ENCODE peak calls at places on chromosomes 6 and 20, in ten cellular contexts. J, E, U, W, T, F, L, Z, S and B are unnamed samples.
A peak's percentile ranks its signal among the peaks of the same experiment; 100 is the strongest.

GRCh38 chr20:24469116-24470030 is at the start of gene SYNDIG1:
- DNase-seq in J (no peak), E (no peak), U (no peak), W (no peak), T (no peak), F (no peak), L (no peak), Z (no peak), S (no peak), B (no peak)

GRCh38 chr20:59728722-59729430 is 124.5 kb downstream of the PHACTR3 start:
- DNase-seq in J (no peak), E (no peak), U (no peak), W (no peak), T (no peak), F (no peak), L (no peak), Z (no peak), S (no peak), B (no peak)

GRCh38 chr6:25233226-25233625 is 45.9 kb upstream of the CARMIL1 start:
- DNase-seq in J (no peak), E (no peak), U (no peak), W (no peak), T (no peak), F (no peak), L (no peak), Z (no peak), S (no peak), B (no peak)

GRCh38 chr20:25341716-25342680 is 48.6 kb downstream of the ABHD12 start:
- DNase-seq in J (no peak), E (no peak), U (no peak), W (no peak), T (no peak), F (no peak), L (no peak), Z (no peak), S (no peak), B (no peak)

GRCh38 chr6:37251211-37251610 is 6.4 kb upstream of the TBC1D22B start:
- DNase-seq in J (no peak), E (no peak), U (no peak), W (no peak), T (no peak), F (no peak), L (peak; percentile 59), Z (no peak), S (no peak), B (no peak)

GRCh38 chr20:58179432-58180099 is 48.9 kb downstream of the ANKRD60 start:
- DNase-seq in J (peak; percentile 59), E (peak; percentile 10), U (no peak), W (peak; percentile 21), T (peak; percentile 40), F (no peak), L (peak; percentile 30), Z (no peak), S (no peak), B (peak; percentile 91)

GRCh38 chr6:107280791-107281190 is 165.5 kb upstream of the BEND3 start:
- DNase-seq in J (no peak), E (no peak), U (no peak), W (no peak), T (no peak), F (no peak), L (no peak), Z (no peak), S (no peak), B (no peak)

GRCh38 chr6:132072831-132073230 is 121.7 kb upstream of the CCN2 start:
- DNase-seq in J (no peak), E (no peak), U (no peak), W (no peak), T (no peak), F (no peak), L (no peak), Z (no peak), S (no peak), B (no peak)

GRCh38 chr20:3815703-3816315 is 4.5 kb upstream of the AP5S1 start:
- DNase-seq in J (no peak), E (no peak), U (no peak), W (no peak), T (no peak), F (no peak), L (no peak), Z (no peak), S (no peak), B (no peak)

GRCh38 chr6:37435816-37436215 is 2.8 kb downstream of the CMTR1 start:
- DNase-seq in J (no peak), E (no peak), U (no peak), W (no peak), T (no peak), F (no peak), L (no peak), Z (no peak), S (no peak), B (no peak)

GRCh38 chr20:40958598-40958997 is 70.0 kb upstream of the TOP1 start:
- DNase-seq in J (no peak), E (no peak), U (no peak), W (no peak), T (no peak), F (no peak), L (no peak), Z (no peak), S (peak; percentile 10), B (no peak)

GRCh38 chr6:43278524-43279078 is 19.5 kb upstream of the SLC22A7 start:
- DNase-seq in J (peak; percentile 71), E (no peak), U (no peak), W (peak; percentile 81), T (no peak), F (no peak), L (no peak), Z (no peak), S (no peak), B (no peak)

GRCh38 chr20:44422083-44422482 is 53.6 kb upstream of the TTPAL start:
- DNase-seq in J (peak; percentile 57), E (no peak), U (no peak), W (no peak), T (no peak), F (no peak), L (no peak), Z (no peak), S (no peak), B (no peak)

GRCh38 chr6:96939019-96939805 is 14.7 kb downstream of the KLHL32 start:
- DNase-seq in J (no peak), E (no peak), U (peak; percentile 67), W (no peak), T (no peak), F (no peak), L (peak; percentile 73), Z (no peak), S (no peak), B (no peak)

GRCh38 chr6:70479236-70479635 is 65.9 kb downstream of the FAM135A start:
- DNase-seq in J (no peak), E (no peak), U (no peak), W (no peak), T (no peak), F (no peak), L (peak; percentile 19), Z (no peak), S (no peak), B (no peak)

GRCh38 chr6:33730611-33731010 is 16.1 kb downstream of the IP6K3 start:
- DNase-seq in J (no peak), E (no peak), U (no peak), W (no peak), T (no peak), F (no peak), L (no peak), Z (no peak), S (no peak), B (no peak)

GRCh38 chr6:130997061-130997753 is 65.8 kb downstream of the EPB41L2 start:
- DNase-seq in J (no peak), E (no peak), U (no peak), W (no peak), T (no peak), F (no peak), L (peak; percentile 74), Z (no peak), S (no peak), B (no peak)

GRCh38 chr6:36120979-36121706 is 9.2 kb upstream of the MAPK13 start:
- DNase-seq in J (peak; percentile 83), E (no peak), U (no peak), W (no peak), T (peak; percentile 89), F (peak; percentile 78), L (peak; percentile 63), Z (no peak), S (peak; percentile 80), B (peak; percentile 94)
- H3K4me1 ChIP-seq in J (peaks cover 22% of the 10 kb centered on the region), E (peaks cover 7% of the 10 kb centered on the region), U (peaks cover 22% of the 10 kb centered on the region), W (peaks cover 32% of the 10 kb centered on the region), T (peaks cover 39% of the 10 kb centered on the region), F (peaks cover 44% of the 10 kb centered on the region), L (peaks cover 17% of the 10 kb centered on the region), Z (peaks cover 27% of the 10 kb centered on the region), S (peaks cover 6% of the 10 kb centered on the region), B (peaks cover 93% of the 10 kb centered on the region)

GRCh38 chr6:2999005-2999620 is 581 bp upstream of the NQO2 start:
- DNase-seq in J (peak; percentile 80), E (no peak), U (no peak), W (peak; percentile 93), T (peak; percentile 83), F (peak; percentile 93), L (no peak), Z (no peak), S (peak; percentile 74), B (no peak)
- TF ChIP-seq POLR2AphosphoS5 in J (no peak), E (no peak), U (no peak), W (no peak), T (peak; percentile 48), F (peak; percentile 68), L (no peak), Z (no peak), S (peak; percentile 9), B (no peak)

GRCh38 chr6:56727097-56727845 is 84.6 kb upstream of the DST start:
- DNase-seq in J (no peak), E (no peak), U (no peak), W (peak; percentile 73), T (no peak), F (no peak), L (no peak), Z (no peak), S (no peak), B (no peak)
- H3K4me1 ChIP-seq in J (peaks cover 49% of the 10 kb centered on the region), E (peaks cover 12% of the 10 kb centered on the region), U (peaks cover 89% of the 10 kb centered on the region), W (peaks cover 79% of the 10 kb centered on the region), T (peaks cover 7% of the 10 kb centered on the region), F (peaks cover 8% of the 10 kb centered on the region), L (peaks cover 33% of the 10 kb centered on the region), Z (peaks cover 13% of the 10 kb centered on the region), S (no peaks in the 10 kb centered on the region), B (no peaks in the 10 kb centered on the region)

GRCh38 chr20:35304956-35305355 is 12.7 kb upstream of the FAM83C start:
- DNase-seq in J (no peak), E (no peak), U (no peak), W (no peak), T (no peak), F (no peak), L (no peak), Z (no peak), S (no peak), B (no peak)

GRCh38 chr20:35303735-35304431 is 11.7 kb upstream of the FAM83C start:
- DNase-seq in J (peak; percentile 87), E (peak; percentile 92), U (peak; percentile 82), W (peak; percentile 91), T (peak; percentile 85), F (peak; percentile 89), L (peak; percentile 87), Z (peak; percentile 31), S (peak; percentile 78), B (peak; percentile 89)

GRCh38 chr20:35306931-35307517 is 14.8 kb upstream of the FAM83C start:
- DNase-seq in J (peak; percentile 64), E (no peak), U (peak; percentile 60), W (peak; percentile 80), T (peak; percentile 39), F (no peak), L (peak; percentile 71), Z (no peak), S (no peak), B (no peak)

GRCh38 chr20:35307666-35308653 is 15.7 kb upstream of the FAM83C start:
- DNase-seq in J (no peak), E (no peak), U (no peak), W (no peak), T (no peak), F (no peak), L (peak; percentile 71), Z (no peak), S (peak; percentile 88), B (no peak)

GRCh38 chr20:35305682-35306556 is 13.7 kb upstream of the FAM83C start:
- DNase-seq in J (peak; percentile 59), E (no peak), U (peak; percentile 97), W (peak; percentile 92), T (peak; percentile 50), F (no peak), L (peak; percentile 96), Z (no peak), S (peak; percentile 74), B (no peak)
- TF ChIP-seq POLR2AphosphoS5 in J (no peak), E (no peak), U (peak; percentile 72), W (no peak), T (no peak), F (peak; percentile 46), L (peak; percentile 95), Z (no peak), S (no peak), B (no peak)